ENCODE peak calls at places on chromosomes 16 and 17, in five cellular contexts. A, Y, V, U and G are unnamed samples.

GRCh38 chr17:35447494-35447893 is 1.1 kb downstream of the SLFN13 start:
- DNase-seq in U (no peak), Y (no peak), V (no peak), A (no peak), G (no peak)

GRCh38 chr17:75109407-75110236 is at the start of gene ARMC7:
- DNase-seq in A (peak; percentile 88), U (no peak), V (peak; percentile 93), Y (no peak), G (peak; percentile 89)

GRCh38 chr16:13973321-13974023 is 53.5 kb downstream of the ERCC4 start:
- DNase-seq in U (no peak), Y (no peak), A (no peak), V (no peak), G (no peak)

GRCh38 chr17:17669851-17670232 is 11.4 kb upstream of the RAI1 start:
- DNase-seq in V (no peak), U (no peak), A (no peak), Y (no peak), G (no peak)

GRCh38 chr17:7058831-7059447 is 15.0 kb upstream of the SLC16A11 start:
- DNase-seq in Y (no peak), U (no peak), A (no peak), V (peak; percentile 34), G (no peak)

GRCh38 chr17:19996502-19996901 is 12.7 kb upstream of the SPECC1 start:
- DNase-seq in V (no peak), U (no peak), Y (no peak), A (no peak), G (no peak)

GRCh38 chr17:79005063-79005861 is 4.3 kb downstream of the CANT1 start:
- DNase-seq in U (no peak), A (no peak), Y (no peak), V (no peak), G (no peak)

GRCh38 chr16:35102780-35103403 is 1643.5 kb downstream of the TP53TG3F start:
- DNase-seq in A (no peak), Y (no peak), U (no peak), V (peak; percentile 0), G (no peak)

GRCh38 chr16:77863250-77863649 is 74.9 kb downstream of the VAT1L start:
- DNase-seq in U (no peak), V (no peak), A (no peak), Y (no peak), G (no peak)

GRCh38 chr17:77527394-77527793 is 386.6 kb downstream of the SEC14L1 start:
- DNase-seq in V (no peak), U (no peak), Y (no peak), A (no peak), G (no peak)

GRCh38 chr17:82962163-82962720 is 117.2 kb upstream of the METRNL start:
- DNase-seq in A (no peak), V (peak; percentile 74), U (no peak), Y (no peak), G (no peak)

GRCh38 chr16:20318437-20318836 is 8.9 kb downstream of the GP2 start:
- DNase-seq in V (no peak), U (no peak), Y (no peak), A (no peak), G (no peak)

GRCh38 chr17:72151565-72152391 is 31.0 kb downstream of the SOX9 start:
- DNase-seq in U (no peak), Y (no peak), A (no peak), V (peak; percentile 84), G (no peak)

GRCh38 chr16:3825103-3825502 is 55.4 kb downstream of the CREBBP start:
- DNase-seq in U (no peak), A (no peak), V (peak; percentile 76), Y (no peak), G (no peak)

GRCh38 chr17:33073416-33073815 is 81.8 kb downstream of the SPACA3 start:
- DNase-seq in V (no peak), Y (no peak), A (no peak), U (no peak), G (no peak)

GRCh38 chr17:80616705-80617104 is 72.1 kb downstream of the RPTOR start:
- DNase-seq in A (no peak), V (no peak), Y (no peak), U (no peak), G (no peak)

GRCh38 chr17:76053230-76054111 is 18.8 kb downstream of the SRP68 start:
- DNase-seq in V (peak; percentile 71), Y (peak; percentile 26), A (no peak), U (peak; percentile 61), G (no peak)

GRCh38 chr17:72390675-72391501 is 270.1 kb downstream of the SOX9 start:
- DNase-seq in V (peak; percentile 71), U (no peak), A (no peak), Y (no peak), G (no peak)

GRCh38 chr17:4375039-4375748 is 8.7 kb upstream of the UBE2G1 start:
- DNase-seq in Y (no peak), V (no peak), A (peak; percentile 44), U (no peak), G (peak; percentile 50)

GRCh38 chr17:28306954-28307401 is 12.0 kb upstream of the TMEM97 start:
- DNase-seq in V (no peak), Y (no peak), A (no peak), U (no peak), G (no peak)